ENCODE peak calls at places on chromosomes 11 and 22, in six cellular contexts. One of them, this sample, is unnamed.

GRCh38 chr22:38657248-38657909 is 941 bp downstream of the CBY1 start:
- DNase-seq in Panc1: no peak
- DNase-seq in HCT116: no peak
- DNase-seq in HL-60: no peak
- DNase-seq in A549: peak; percentile 3
- DNase-seq in SK-N-SH: peak; percentile 31
- DNase-seq in this sample: peak; percentile 72

GRCh38 chr11:134276396-134277175 is 407 bp downstream of the GLB1L3 start:
- DNase-seq in Panc1: no peak
- DNase-seq in HCT116: no peak
- DNase-seq in A549: no peak
- DNase-seq in SK-N-SH: peak; percentile 77
- DNase-seq in HL-60: no peak
- DNase-seq in this sample: peak; percentile 71

GRCh38 chr11:100810146-100810545 is 123.1 kb downstream of the ARHGAP42 start:
- DNase-seq in Panc1: no peak
- DNase-seq in SK-N-SH: no peak
- DNase-seq in A549: no peak
- DNase-seq in HL-60: no peak
- DNase-seq in HCT116: no peak
- DNase-seq in this sample: no peak

GRCh38 chr11:134119094-134119493 is 50.2 kb downstream of the JAM3 start:
- DNase-seq in SK-N-SH: no peak
- DNase-seq in HCT116: no peak
- DNase-seq in Panc1: no peak
- DNase-seq in A549: no peak
- DNase-seq in HL-60: no peak
- DNase-seq in this sample: no peak

GRCh38 chr11:1888811-1889526 is 2.7 kb downstream of the PRR33 start:
- DNase-seq in HL-60: no peak
- DNase-seq in A549: no peak
- DNase-seq in Panc1: no peak
- DNase-seq in HCT116: no peak
- DNase-seq in SK-N-SH: peak; percentile 29
- DNase-seq in this sample: no peak

GRCh38 chr11:35011389-35011788 is 95.0 kb downstream of the PDHX start:
- DNase-seq in HCT116: no peak
- DNase-seq in A549: no peak
- DNase-seq in Panc1: no peak
- DNase-seq in HL-60: no peak
- DNase-seq in SK-N-SH: no peak
- DNase-seq in this sample: no peak

GRCh38 chr11:15873501-15873900 is 482.8 kb downstream of the SOX6 start:
- DNase-seq in HCT116: no peak
- DNase-seq in SK-N-SH: no peak
- DNase-seq in Panc1: no peak
- DNase-seq in HL-60: no peak
- DNase-seq in A549: no peak
- DNase-seq in this sample: no peak

GRCh38 chr11:108574675-108575074 is 18.9 kb downstream of the EXPH5 start:
- DNase-seq in Panc1: no peak
- DNase-seq in SK-N-SH: no peak
- DNase-seq in A549: no peak
- DNase-seq in HCT116: no peak
- DNase-seq in HL-60: no peak
- DNase-seq in this sample: peak; percentile 41

GRCh38 chr11:29159552-29160465 is 857.0 kb downstream of the KCNA4 start:
- DNase-seq in HCT116: peak; percentile 31
- DNase-seq in Panc1: peak; percentile 17
- DNase-seq in HL-60: no peak
- DNase-seq in A549: peak; percentile 28
- DNase-seq in SK-N-SH: peak; percentile 10
- DNase-seq in this sample: peak; percentile 84

GRCh38 chr11:64040684-64041267 is 5.0 kb downstream of the FLRT1 start:
- DNase-seq in Panc1: no peak
- DNase-seq in SK-N-SH: peak; percentile 81
- DNase-seq in HCT116: no peak
- DNase-seq in HL-60: no peak
- DNase-seq in A549: peak; percentile 58
- DNase-seq in this sample: peak; percentile 74

GRCh38 chr11:73493838-73494598 is 103.9 kb downstream of the FAM168A start:
- DNase-seq in Panc1: peak; percentile 7
- DNase-seq in HCT116: peak; percentile 90
- DNase-seq in A549: no peak
- DNase-seq in HL-60: no peak
- DNase-seq in SK-N-SH: no peak
- DNase-seq in this sample: peak; percentile 84

GRCh38 chr11:115198301-115198700 is 305.9 kb downstream of the CADM1 start:
- DNase-seq in HL-60: no peak
- DNase-seq in Panc1: no peak
- DNase-seq in HCT116: no peak
- DNase-seq in A549: no peak
- DNase-seq in SK-N-SH: no peak
- DNase-seq in this sample: no peak

GRCh38 chr22:19799322-19800190 is 39.0 kb downstream of the TBX1 start:
- DNase-seq in HL-60: no peak
- DNase-seq in HCT116: no peak
- DNase-seq in Panc1: no peak
- DNase-seq in A549: no peak
- DNase-seq in SK-N-SH: peak; percentile 95
- DNase-seq in this sample: peak; percentile 40

GRCh38 chr22:18075101-18075730 is 2.6 kb upstream of the PEX26 start:
- DNase-seq in Panc1: no peak
- DNase-seq in HL-60: no peak
- DNase-seq in A549: no peak
- DNase-seq in SK-N-SH: no peak
- DNase-seq in HCT116: no peak
- DNase-seq in this sample: no peak

GRCh38 chr11:13335319-13335718 is 57.7 kb downstream of the BMAL1 start:
- DNase-seq in Panc1: no peak
- DNase-seq in A549: peak; percentile 71
- DNase-seq in SK-N-SH: peak; percentile 69
- DNase-seq in HCT116: no peak
- DNase-seq in HL-60: peak; percentile 54
- DNase-seq in this sample: peak; percentile 85

GRCh38 chr11:110715541-110715940 is 3.3 kb upstream of the ARHGAP20 start:
- DNase-seq in HL-60: no peak
- DNase-seq in HCT116: no peak
- DNase-seq in SK-N-SH: no peak
- DNase-seq in A549: no peak
- DNase-seq in Panc1: no peak
- DNase-seq in this sample: no peak

GRCh38 chr11:75737314-75737713 is 19.7 kb downstream of the MOGAT2 start:
- DNase-seq in Panc1: no peak
- DNase-seq in A549: no peak
- DNase-seq in HL-60: no peak
- DNase-seq in SK-N-SH: no peak
- DNase-seq in HCT116: no peak
- DNase-seq in this sample: no peak

GRCh38 chr11:69105431-69106123 is 50.2 kb upstream of the SMIM38 start:
- DNase-seq in HCT116: no peak
- DNase-seq in HL-60: no peak
- DNase-seq in SK-N-SH: peak; percentile 80
- DNase-seq in Panc1: no peak
- DNase-seq in A549: no peak
- DNase-seq in this sample: no peak

GRCh38 chr22:35346596-35347220 is 34.2 kb upstream of the HMOX1 start:
- DNase-seq in HL-60: no peak
- DNase-seq in SK-N-SH: no peak
- DNase-seq in A549: no peak
- DNase-seq in HCT116: no peak
- DNase-seq in Panc1: no peak
- DNase-seq in this sample: no peak

GRCh38 chr22:25447067-25447688 is 117.3 kb upstream of the GRK3 start:
- DNase-seq in SK-N-SH: no peak
- DNase-seq in Panc1: no peak
- DNase-seq in HCT116: no peak
- DNase-seq in A549: no peak
- DNase-seq in HL-60: no peak
- DNase-seq in this sample: peak; percentile 21

GRCh38 chr11:43567396-43567975 is 113.1 kb upstream of the HSD17B12 start:
- DNase-seq in Panc1: no peak
- DNase-seq in HCT116: peak; percentile 41
- DNase-seq in SK-N-SH: peak; percentile 64
- DNase-seq in HL-60: no peak
- DNase-seq in A549: peak; percentile 67
- DNase-seq in this sample: peak; percentile 80

GRCh38 chr22:48368975-48369525 is 1458.6 kb downstream of the BRD1 start:
- DNase-seq in SK-N-SH: no peak
- DNase-seq in Panc1: no peak
- DNase-seq in HL-60: no peak
- DNase-seq in HCT116: no peak
- DNase-seq in A549: no peak
- DNase-seq in this sample: no peak

GRCh38 chr11:9826390-9826789 is 162.5 kb downstream of the SWAP70 start:
- DNase-seq in HCT116: no peak
- DNase-seq in Panc1: no peak
- DNase-seq in A549: no peak
- DNase-seq in SK-N-SH: no peak
- DNase-seq in HL-60: no peak
- DNase-seq in this sample: no peak

GRCh38 chr11:19326499-19326898 is 85.8 kb upstream of the E2F8 start:
- DNase-seq in Panc1: no peak
- DNase-seq in HL-60: no peak
- DNase-seq in A549: peak; percentile 17
- DNase-seq in HCT116: no peak
- DNase-seq in SK-N-SH: no peak
- DNase-seq in this sample: no peak

GRCh38 chr11:61666684-61667297 is 13.4 kb upstream of the DAGLA start:
- DNase-seq in SK-N-SH: no peak
- DNase-seq in HL-60: no peak
- DNase-seq in Panc1: no peak
- DNase-seq in A549: no peak
- DNase-seq in HCT116: no peak
- DNase-seq in this sample: no peak
- H3K4me3 ChIP-seq in SK-N-SH: no peak overlapping the region
- H3K4me3 ChIP-seq in HL-60: no peak overlapping the region
- H3K4me3 ChIP-seq in Panc1: no peak overlapping the region
- H3K4me3 ChIP-seq in A549: no peak overlapping the region
- H3K4me3 ChIP-seq in HCT116: no peak overlapping the region
- H3K4me3 ChIP-seq in this sample: no peak overlapping the region

GRCh38 chr11:46677169-46677568 is 23.2 kb downstream of the ARHGAP1 start:
- DNase-seq in A549: no peak
- DNase-seq in HL-60: no peak
- DNase-seq in HCT116: no peak
- DNase-seq in SK-N-SH: no peak
- DNase-seq in Panc1: no peak
- DNase-seq in this sample: no peak
- TF ChIP-seq REST in A549: no peak
- TF ChIP-seq REST in HL-60: no peak
- TF ChIP-seq REST in HCT116: no peak
- TF ChIP-seq REST in SK-N-SH: no peak
- TF ChIP-seq REST in Panc1: no peak
- TF ChIP-seq REST in this sample: no peak

GRCh38 chr11:119378851-119379465 is 2.5 kb downstream of the USP2 start:
- DNase-seq in HL-60: no peak
- DNase-seq in SK-N-SH: no peak
- DNase-seq in Panc1: no peak
- DNase-seq in A549: no peak
- DNase-seq in HCT116: no peak
- DNase-seq in this sample: peak; percentile 43

GRCh38 chr11:119380160-119380815 is 1.2 kb downstream of the USP2 start:
- DNase-seq in SK-N-SH: peak; percentile 6
- DNase-seq in A549: no peak
- DNase-seq in HCT116: no peak
- DNase-seq in HL-60: no peak
- DNase-seq in Panc1: no peak
- DNase-seq in this sample: no peak

GRCh38 chr11:119376197-119376847 is 5.2 kb downstream of the USP2 start:
- DNase-seq in Panc1: no peak
- DNase-seq in HCT116: no peak
- DNase-seq in SK-N-SH: peak; percentile 33
- DNase-seq in HL-60: no peak
- DNase-seq in A549: no peak
- DNase-seq in this sample: no peak

GRCh38 chr11:119377112-119377901 is 4.2 kb downstream of the USP2 start:
- DNase-seq in A549: no peak
- DNase-seq in SK-N-SH: peak; percentile 8
- DNase-seq in HCT116: no peak
- DNase-seq in Panc1: no peak
- DNase-seq in HL-60: no peak
- DNase-seq in this sample: no peak

DNA sequence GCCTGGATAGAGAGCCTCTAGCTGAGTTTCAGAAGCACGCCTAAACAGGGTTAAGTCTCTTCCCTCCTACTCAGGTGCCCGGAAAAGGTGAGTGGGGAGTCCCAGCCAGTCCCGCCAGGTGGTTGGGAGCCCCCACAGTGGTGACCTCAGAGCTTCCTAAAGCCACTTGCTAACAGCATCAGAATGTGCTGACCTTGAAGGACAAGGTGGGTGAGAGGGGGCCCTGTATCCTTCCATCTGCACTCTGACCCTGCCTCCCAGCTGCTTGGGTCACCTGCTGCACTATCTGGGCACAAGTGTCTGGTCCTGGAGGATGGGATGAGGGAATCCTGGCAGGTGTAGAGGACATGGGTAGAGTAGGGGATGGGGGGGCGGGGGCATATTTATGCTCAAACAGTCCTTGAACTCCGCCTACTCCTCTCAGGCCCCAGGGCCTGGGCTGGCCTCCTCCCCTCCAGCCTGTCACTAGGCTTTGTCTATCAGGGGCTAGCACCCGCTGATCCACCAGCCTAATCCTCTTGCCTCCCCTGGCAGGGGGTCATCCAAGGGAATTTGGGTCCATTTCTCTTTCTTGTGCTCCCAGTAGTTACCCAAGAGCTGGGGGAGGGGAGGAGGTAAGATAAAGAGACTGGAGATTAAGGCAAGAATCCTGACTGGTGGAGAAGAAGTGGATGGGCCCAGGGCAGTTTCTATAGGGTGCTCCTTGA is 3.4 kb downstream of the USP2 start:
- DNase-seq in HL-60: no peak
- DNase-seq in SK-N-SH: peak; percentile 8
- DNase-seq in Panc1: no peak
- DNase-seq in HCT116: no peak
- DNase-seq in A549: no peak
- DNase-seq in this sample: no peak
- H3K4me3 ChIP-seq in HL-60: no peak overlapping the region
- H3K4me3 ChIP-seq in SK-N-SH: no peak overlapping the region
- H3K4me3 ChIP-seq in Panc1: no peak overlapping the region
- H3K4me3 ChIP-seq in HCT116: no peak overlapping the region
- H3K4me3 ChIP-seq in A549: no peak overlapping the region
- H3K4me3 ChIP-seq in this sample: no peak overlapping the region

GRCh38 chr11:130636672-130637463 is 188.4 kb downstream of the ADAMTS15 start:
- DNase-seq in Panc1: peak; percentile 97
- DNase-seq in SK-N-SH: no peak
- DNase-seq in HL-60: no peak
- DNase-seq in A549: peak; percentile 70
- DNase-seq in HCT116: peak; percentile 16
- DNase-seq in this sample: no peak

GRCh38 chr11:130635937-130636336 is 187.5 kb downstream of the ADAMTS15 start:
- DNase-seq in HCT116: no peak
- DNase-seq in SK-N-SH: no peak
- DNase-seq in Panc1: no peak
- DNase-seq in A549: no peak
- DNase-seq in HL-60: no peak
- DNase-seq in this sample: no peak

GRCh38 chr11:130634186-130634585 is 185.7 kb downstream of the ADAMTS15 start:
- DNase-seq in HL-60: no peak
- DNase-seq in A549: no peak
- DNase-seq in Panc1: no peak
- DNase-seq in SK-N-SH: no peak
- DNase-seq in HCT116: no peak
- DNase-seq in this sample: no peak

GRCh38 chr11:130633466-130633865 is 185.0 kb downstream of the ADAMTS15 start:
- DNase-seq in Panc1: no peak
- DNase-seq in A549: no peak
- DNase-seq in HCT116: no peak
- DNase-seq in SK-N-SH: no peak
- DNase-seq in HL-60: no peak
- DNase-seq in this sample: no peak

GRCh38 chr11:130634981-130635473 is 186.6 kb downstream of the ADAMTS15 start:
- DNase-seq in HL-60: no peak
- DNase-seq in SK-N-SH: no peak
- DNase-seq in Panc1: peak; percentile 88
- DNase-seq in A549: no peak
- DNase-seq in HCT116: no peak
- DNase-seq in this sample: no peak
- TF ChIP-seq REST in HL-60: no peak
- TF ChIP-seq REST in SK-N-SH: no peak
- TF ChIP-seq REST in Panc1: no peak
- TF ChIP-seq REST in A549: no peak
- TF ChIP-seq REST in HCT116: no peak
- TF ChIP-seq REST in this sample: no peak

This sample was measured in GM23338.